ENCODE peak calls at places on chromosomes 7 and 10, in five cellular contexts. K is A673, C is amniotic stem cell, G is GM04504, P is renal cortical epithelial cell. V is an unnamed sample.

GRCh38 chr10:82969405-82969804 is 1094.4 kb downstream of the NRG3 start:
- DNase-seq in K (peak; percentile 7), C (no peak), G (peak; percentile 10), P (peak; percentile 7), V (peak; percentile 44)

GRCh38 chr10:17123062-17123661 is 6.4 kb downstream of the CUBN start:
- DNase-seq in K (no peak), C (peak; percentile 78), G (peak; percentile 57), P (peak; percentile 81), V (no peak)

GRCh38 chr7:5595545-5596045 is 172.0 kb upstream of the TNRC18 start:
- DNase-seq in K (peak; percentile 85), C (no peak), G (peak; percentile 46), P (no peak), V (peak; percentile 70)

GRCh38 chr7:20507157-20507556 is 108.3 kb upstream of the ABCB5 start:
- DNase-seq in K (no peak), C (no peak), G (no peak), P (no peak), V (no peak)

GRCh38 chr7:132077986-132078385 is 498.3 kb downstream of the PLXNA4 start:
- DNase-seq in K (no peak), C (no peak), G (no peak), P (no peak), V (no peak)

GRCh38 chr7:99141756-99142726 is 1.9 kb downstream of the SMURF1 start:
- DNase-seq in K (peak; percentile 61), C (peak; percentile 72), G (peak; percentile 63), P (peak; percentile 62), V (no peak)

GRCh38 chr7:123120286-123120685 is 79.5 kb downstream of the SLC13A1 start:
- DNase-seq in K (peak; percentile 85), C (no peak), G (peak; percentile 3), P (peak; percentile 69), V (no peak)

GRCh38 chr7:37405603-37406122 is 43.0 kb downstream of the ELMO1 start:
- DNase-seq in K (no peak), C (no peak), G (no peak), P (no peak), V (no peak)

GRCh38 chr7:96655956-96656355 is 53.7 kb downstream of the SEM1 start:
- DNase-seq in K (no peak), C (no peak), G (no peak), P (no peak), V (peak; percentile 58)

GRCh38 chr10:30873408-30873807 is 158.3 kb downstream of the ZNF438 start:
- DNase-seq in K (no peak), C (no peak), G (no peak), P (peak; percentile 14), V (no peak)

GRCh38 chr7:22569586-22570321 is 69.8 kb upstream of the STEAP1B start:
- DNase-seq in K (peak; percentile 49), C (no peak), G (no peak), P (no peak), V (no peak)

GRCh38 chr10:103897241-103897774 is 20.7 kb downstream of the STN1 start:
- DNase-seq in K (no peak), C (no peak), G (no peak), P (no peak), V (no peak)

GRCh38 chr10:123911866-123912265 is 20.3 kb upstream of the CPXM2 start:
- DNase-seq in K (no peak), C (no peak), G (no peak), P (no peak), V (peak; percentile 13)

GRCh38 chr7:93138576-93138975 is 9.6 kb downstream of the SAMD9L start:
- DNase-seq in K (no peak), C (no peak), G (no peak), P (no peak), V (no peak)

GRCh38 chr10:129951841-129952240 is 12.2 kb downstream of the EBF3 start:
- DNase-seq in K (no peak), C (no peak), G (no peak), P (no peak), V (no peak)

GRCh38 chr7:47485640-47486435 is 96.1 kb downstream of the TNS3 start:
- DNase-seq in K (no peak), C (no peak), G (no peak), P (peak; percentile 55), V (peak; percentile 63)

GRCh38 chr10:76950354-76950753 is 687.3 kb downstream of the KCNMA1 start:
- DNase-seq in K (no peak), C (no peak), G (no peak), P (peak; percentile 15), V (no peak)

GRCh38 chr10:97390096-97390495 is 11.0 kb downstream of the RRP12 start:
- DNase-seq in K (no peak), C (no peak), G (no peak), P (no peak), V (no peak)

GRCh38 chr10:71588685-71589084 is 130.9 kb downstream of the C10orf105 start:
- DNase-seq in K (no peak), C (no peak), G (no peak), P (no peak), V (no peak)

GRCh38 chr7:157097569-157097968 is 41.2 kb upstream of the UBE3C start:
- DNase-seq in K (no peak), C (no peak), G (no peak), P (no peak), V (peak; percentile 74)

GRCh38 chr7:140435252-140435895 is 31.5 kb downstream of the RAB19 start:
- DNase-seq in K (no peak), C (no peak), G (no peak), P (no peak), V (peak; percentile 68)

GRCh38 chr7:37065779-37066271 is 341.5 kb upstream of the AOAH start:
- DNase-seq in K (no peak), C (no peak), G (no peak), P (peak; percentile 3), V (no peak)

GRCh38 chr7:116273918-116274301 is 63.6 kb downstream of the TES start:
- DNase-seq in K (no peak), C (no peak), G (no peak), P (no peak), V (no peak)

GRCh38 chr10:122168598-122168997 is 102.5 kb upstream of the BTBD16 start:
- DNase-seq in K (no peak), C (no peak), G (no peak), P (no peak), V (no peak)

GRCh38 chr10:123026266-123026665 is 17.5 kb downstream of the ACADSB start:
- DNase-seq in K (no peak), C (no peak), G (no peak), P (no peak), V (no peak)

GRCh38 chr7:97179454-97180104 is 62.1 kb downstream of the SDHAF3 start:
- DNase-seq in K (peak; percentile 78), C (peak; percentile 55), G (peak; percentile 19), P (peak; percentile 59), V (peak; percentile 82)

GRCh38 chr10:111089293-111089692 is 12.5 kb downstream of the ADRA2A start:
- DNase-seq in K (no peak), C (no peak), G (no peak), P (no peak), V (no peak)

GRCh38 chr7:112449353-112449752 is 907 bp upstream of the IFRD1 start:
- DNase-seq in K (no peak), C (no peak), G (no peak), P (peak; percentile 89), V (peak; percentile 62)

GRCh38 chr7:74449809-74450397 is 3.8 kb upstream of the GTF2IRD1 start:
- DNase-seq in K (peak; percentile 63), C (no peak), G (no peak), P (no peak), V (peak; percentile 69)

GRCh38 chr10:343231-344215 is 208.3 kb downstream of the ZMYND11 start:
- DNase-seq in K (no peak), C (no peak), G (no peak), P (no peak), V (no peak)

GRCh38 chr7:66467887-66468286 is 160.8 kb upstream of the KCTD7 start:
- DNase-seq in K (no peak), C (no peak), G (no peak), P (no peak), V (no peak)

GRCh38 chr7:139774376-139774775 is 3.4 kb downstream of the HIPK2 start:
- DNase-seq in K (no peak), C (peak; percentile 43), G (peak; percentile 42), P (peak; percentile 55), V (no peak)